ENCODE peak calls at places on chromosomes 5 and 9, in seven cellular contexts. V is mesenchymal stem cell, T is neuronal stem cell, I is H9, S is IMR-90, X is mesendoderm, U is H1. L is an unnamed sample.

GRCh38 chr9:81416476-81417298 is 272.7 kb downstream of the TLE1 start:
- DNase-seq in X (no peak), S (peak), U (no peak), I (no peak), T (no peak), V (peak), L (peak)

GRCh38 chr9:87873607-87874319 is 8.9 kb upstream of the SPATA31E1 start:
- DNase-seq in X (no peak), S (peak), V (peak), U (peak), T (no peak), I (peak), L (no peak)

GRCh38 chr9:19976226-19976625 is 187.4 kb upstream of the SLC24A2 start:
- DNase-seq in V (no peak), S (no peak), T (no peak), I (no peak), U (no peak), X (no peak), L (no peak)

GRCh38 chr9:93575706-93576295 is 583 bp upstream of the PHF2 start:
- DNase-seq in U (peak), X (peak), I (no peak), S (peak), T (peak), V (peak), L (no peak)

GRCh38 chr9:131348631-131349521 is 45.0 kb upstream of the PRRC2B start:
- DNase-seq in I (peak), T (no peak), X (peak), V (no peak), U (no peak), S (no peak), L (no peak)

GRCh38 chr5:177111720-177112394 is 21.7 kb upstream of the NSD1 start:
- DNase-seq in T (peak), U (peak), X (peak), I (peak), S (peak), V (peak), L (no peak)

GRCh38 chr9:36870960-36871359 is 163.1 kb downstream of the PAX5 start:
- DNase-seq in X (no peak), V (no peak), I (no peak), T (no peak), U (no peak), S (no peak), L (no peak)

GRCh38 chr5:61551637-61552313 is 219.7 kb downstream of the ZSWIM6 start:
- DNase-seq in U (no peak), I (no peak), V (no peak), X (no peak), S (no peak), T (no peak), L (no peak)

GRCh38 chr5:96432245-96433065 is 593 bp downstream of the PCSK1 start:
- DNase-seq in T (no peak), I (peak), U (peak), V (no peak), S (no peak), X (peak), L (no peak)

GRCh38 chr9:99859395-99859980 is 37.8 kb downstream of the NR4A3 start:
- DNase-seq in V (no peak), I (no peak), U (no peak), X (peak), T (peak), S (peak), L (no peak)

GRCh38 chr9:134455951-134456739 is 129.9 kb downstream of the RXRA start:
- DNase-seq in X (peak), T (no peak), U (no peak), V (peak), S (peak), I (no peak), L (peak)

GRCh38 chr5:116075117-116075910 is 9.5 kb upstream of the COMMD10 start:
- DNase-seq in V (no peak), T (no peak), U (no peak), I (no peak), X (no peak), S (no peak), L (no peak)

GRCh38 chr9:77183581-77183980 is 6.2 kb downstream of the VPS13A start:
- DNase-seq in X (no peak), S (no peak), I (no peak), T (no peak), V (no peak), U (no peak), L (no peak)

GRCh38 chr5:149437369-149438040 is 58.4 kb upstream of the IL17B start:
- DNase-seq in X (no peak), T (no peak), V (no peak), I (no peak), S (no peak), U (no peak), L (no peak)

GRCh38 chr5:131381792-131382191 is 117.9 kb downstream of the CDC42SE2 start:
- DNase-seq in I (no peak), X (no peak), U (no peak), S (no peak), T (no peak), V (no peak), L (no peak)

GRCh38 chr9:112505607-112506006 is 19.0 kb downstream of the KIAA1958 start:
- DNase-seq in U (no peak), V (no peak), T (no peak), I (no peak), S (no peak), X (no peak), L (no peak)

GRCh38 chr5:32151198-32151597 is 22.9 kb downstream of the GOLPH3 start:
- DNase-seq in T (no peak), V (no peak), I (no peak), X (no peak), S (no peak), U (no peak), L (no peak)
- H3K18ac ChIP-seq in T (no peak), V (no peak), I (no peak), X (no peak), S (no peak), U (no peak), L (no peak)

GRCh38 chr9:72753261-72753893 is 199.5 kb downstream of the ALDH1A1 start:
- DNase-seq in V (peak), U (no peak), X (no peak), S (peak), I (no peak), T (no peak), L (no peak)
- H3K18ac ChIP-seq in V (no peak), U (no peak), X (no peak), S (no peak), I (no peak), T (no peak), L (no peak)

GRCh38 chr5:67262956-67263355 is 66.4 kb upstream of the CD180 start:
- DNase-seq in I (no peak), U (no peak), X (no peak), V (no peak), T (no peak), S (no peak), L (no peak)

GRCh38 chr5:67265951-67266350 is 69.4 kb upstream of the CD180 start:
- DNase-seq in S (no peak), T (no peak), U (no peak), I (no peak), V (peak), X (no peak), L (no peak)

GRCh38 chr5:67262202-67262601 is 65.6 kb upstream of the CD180 start:
- DNase-seq in U (no peak), V (no peak), S (no peak), T (no peak), X (no peak), I (no peak), L (no peak)

GRCh38 chr5:67264056-67264455 is 67.5 kb upstream of the CD180 start:
- DNase-seq in X (no peak), V (no peak), S (no peak), U (no peak), T (no peak), I (no peak), L (no peak)

GRCh38 chr5:67263656-67264055 is 67.1 kb upstream of the CD180 start:
- DNase-seq in U (no peak), I (no peak), V (no peak), T (no peak), S (no peak), X (no peak), L (no peak)
- H3K18ac ChIP-seq in U (no peak), I (no peak), V (peak), T (peak), S (no peak), X (no peak), L (no peak)

GRCh38 chr5:30041831-30042385 is 1151.6 kb upstream of the CDH6 start:
- DNase-seq in V (no peak), U (no peak), X (no peak), S (no peak), I (no peak), T (no peak), L (no peak)

GRCh38 chr5:30039379-30039778 is 1154.1 kb upstream of the CDH6 start:
- DNase-seq in S (no peak), I (no peak), U (no peak), T (no peak), X (no peak), V (no peak), L (no peak)

GRCh38 chr5:30042677-30043076 is 1150.8 kb upstream of the CDH6 start:
- DNase-seq in V (no peak), I (no peak), T (no peak), U (no peak), S (no peak), X (no peak), L (no peak)

GRCh38 chr5:30041291-30041690 is 1152.2 kb upstream of the CDH6 start:
- DNase-seq in I (no peak), T (no peak), S (no peak), V (no peak), X (no peak), U (no peak), L (no peak)

DNA sequence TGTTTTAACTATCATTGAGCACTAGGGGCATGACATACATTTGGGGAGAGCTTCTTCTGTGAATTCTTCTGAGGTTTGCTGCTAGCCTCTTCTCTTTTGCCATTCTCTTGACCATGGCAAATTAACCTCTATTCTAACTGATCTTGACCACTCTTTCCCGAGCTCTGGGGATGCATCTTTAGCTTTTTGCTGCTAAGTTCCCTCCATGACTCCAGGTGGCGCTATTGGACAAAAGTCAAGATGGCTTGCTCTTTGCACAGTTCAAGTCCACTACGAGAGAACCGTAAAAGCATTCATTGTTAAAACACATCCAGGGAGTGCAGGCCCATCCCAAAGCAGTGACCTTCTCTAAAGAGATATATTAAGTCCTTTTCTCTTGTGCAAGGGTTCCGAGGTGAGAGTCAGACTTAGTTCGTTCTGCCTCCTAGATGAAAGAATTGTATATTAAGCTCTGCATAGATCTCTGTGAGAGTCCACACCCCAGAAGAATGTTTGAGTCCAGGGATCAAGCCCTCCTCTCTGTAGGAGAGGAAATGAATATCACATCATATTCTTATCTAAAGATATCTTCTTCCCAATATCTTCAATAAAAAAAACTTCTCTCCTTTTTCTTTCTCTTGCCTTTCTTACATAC is 1152.9 kb upstream of the CDH6 start:
- DNase-seq in T (peak), U (peak), S (peak), X (peak), I (peak), V (peak), L (no peak)
- H3K18ac ChIP-seq in T (no peak), U (no peak), S (no peak), X (no peak), I (no peak), V (no peak), L (no peak)

GRCh38 chr5:133083901-133084300 is 32.1 kb downstream of the HSPA4 start:
- DNase-seq in V (no peak), X (no peak), T (no peak), U (no peak), S (peak), I (no peak), L (peak)

GRCh38 chr5:133081036-133081435 is 29.2 kb downstream of the HSPA4 start:
- DNase-seq in I (no peak), U (no peak), X (no peak), T (no peak), S (no peak), V (no peak), L (peak)

GRCh38 chr5:133081716-133082115 is 29.9 kb downstream of the HSPA4 start:
- DNase-seq in X (no peak), V (no peak), S (no peak), U (no peak), T (no peak), I (no peak), L (no peak)

GRCh38 chr5:133079048-133079447 is 27.2 kb downstream of the HSPA4 start:
- DNase-seq in T (no peak), X (no peak), V (peak), S (no peak), I (no peak), U (no peak), L (no peak)

GRCh38 chr5:133082128-133082527 is 30.3 kb downstream of the HSPA4 start:
- DNase-seq in V (no peak), I (no peak), T (no peak), X (no peak), S (peak), U (no peak), L (no peak)
- H3K18ac ChIP-seq in V (no peak), I (no peak), T (no peak), X (no peak), S (no peak), U (no peak), L (no peak)

GRCh38 chr5:90161399-90161798 is 248.2 kb downstream of the CETN3 start:
- DNase-seq in S (no peak), T (no peak), I (peak), V (peak), U (peak), X (peak), L (no peak)

GRCh38 chr5:90166816-90167215 is 242.7 kb downstream of the CETN3 start:
- DNase-seq in S (no peak), T (no peak), X (no peak), V (no peak), U (no peak), I (no peak), L (peak)

GRCh38 chr5:90158131-90158530 is 251.4 kb downstream of the CETN3 start:
- DNase-seq in X (no peak), S (no peak), U (no peak), V (peak), I (no peak), T (no peak), L (no peak)

DNA sequence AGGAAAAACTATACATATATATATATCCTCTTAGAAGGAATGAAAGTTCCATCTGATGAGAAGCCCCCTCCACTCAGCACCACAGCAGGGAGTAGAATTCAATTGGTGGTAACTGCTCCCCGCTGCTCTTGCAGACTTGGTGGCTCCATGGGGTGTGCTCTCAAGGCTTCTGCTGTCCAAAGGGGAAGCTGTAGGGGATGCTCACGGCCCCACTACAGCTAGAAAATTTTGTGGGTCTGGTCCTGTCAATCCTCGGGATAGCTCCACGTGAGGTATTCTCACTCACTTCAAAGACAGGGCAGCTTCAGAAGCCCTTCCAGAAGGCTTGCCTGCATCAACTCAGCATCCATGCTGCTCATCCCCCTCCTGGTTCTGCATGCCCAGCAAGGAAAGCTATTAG is 247.2 kb downstream of the CETN3 start:
- DNase-seq in T (no peak), S (no peak), U (no peak), V (no peak), X (peak), I (no peak), L (no peak)
- H3K18ac ChIP-seq in T (no peak), S (no peak), U (no peak), V (no peak), X (no peak), I (no peak), L (no peak)

GRCh38 chr5:168728812-168729211 is 149.6 kb upstream of the PANK3 start:
- DNase-seq in S (no peak), T (no peak), X (no peak), I (no peak), U (no peak), V (no peak), L (no peak)
- H3K18ac ChIP-seq in S (no peak), T (no peak), X (no peak), I (no peak), U (no peak), V (no peak), L (no peak)

L was measured in trophoblast cell.